ENCODE peak calls at places on chromosomes 3 and 15, in ten cellular contexts. E, Z, M, S, O, K, Y, R, D and L are unnamed samples.

GRCh38 chr15:101240364-101240763 is 11.5 kb downstream of the CHSY1 start:
- DNase-seq in E (peak), Z (no peak), M (no peak), S (no peak), O (no peak), K (no peak), Y (no peak), R (no peak), D (no peak), L (no peak)

GRCh38 chr3:2741520-2741919 is 368.7 kb downstream of the IL5RA start:
- DNase-seq in E (peak), Z (no peak), M (no peak), S (no peak), O (no peak), K (no peak), Y (no peak), R (no peak), D (no peak), L (no peak)

GRCh38 chr3:106381265-106381942 is 512.6 kb upstream of the CBLB start:
- DNase-seq in E (no peak), Z (no peak), M (no peak), S (no peak), O (no peak), K (no peak), Y (no peak), R (no peak), D (no peak), L (no peak)

GRCh38 chr3:13140596-13140995 is 67.4 kb upstream of the IQSEC1 start:
- DNase-seq in E (no peak), Z (no peak), M (no peak), S (no peak), O (no peak), K (no peak), Y (no peak), R (no peak), D (no peak), L (no peak)

GRCh38 chr3:85259748-85260147 is 301.0 kb downstream of the CADM2 start:
- DNase-seq in E (no peak), Z (no peak), M (no peak), S (no peak), O (no peak), K (no peak), Y (no peak), R (no peak), D (no peak), L (no peak)

GRCh38 chr3:49279376-49279775 is 2.3 kb upstream of the C3orf62 start:
- DNase-seq in E (no peak), Z (no peak), M (no peak), S (no peak), O (no peak), K (no peak), Y (peak), R (no peak), D (no peak), L (peak)

GRCh38 chr15:33612721-33613304 is 302.0 kb downstream of the RYR3 start:
- DNase-seq in E (no peak), Z (no peak), M (no peak), S (no peak), O (no peak), K (no peak), Y (no peak), R (no peak), D (no peak), L (no peak)

GRCh38 chr15:83057002-83057401 is 10.1 kb downstream of the BTBD1 start:
- DNase-seq in E (no peak), Z (no peak), M (no peak), S (no peak), O (no peak), K (no peak), Y (no peak), R (no peak), D (no peak), L (no peak)

GRCh38 chr3:18098960-18099587 is 326.1 kb downstream of the SATB1 start:
- DNase-seq in E (no peak), Z (no peak), M (no peak), S (no peak), O (peak), K (no peak), Y (no peak), R (peak), D (no peak), L (peak)

GRCh38 chr3:60445416-60445815 is 805.8 kb downstream of the FHIT start:
- DNase-seq in E (no peak), Z (no peak), M (no peak), S (no peak), O (no peak), K (no peak), Y (no peak), R (no peak), D (no peak), L (no peak)

GRCh38 chr15:58241872-58242271 is 103.7 kb downstream of the AQP9 start:
- DNase-seq in E (no peak), Z (no peak), M (no peak), S (no peak), O (no peak), K (no peak), Y (no peak), R (no peak), D (no peak), L (peak)

GRCh38 chr3:194488007-194488742 is 1.4 kb upstream of the ATP13A3 start:
- DNase-seq in E (no peak), Z (no peak), M (peak), S (no peak), O (no peak), K (no peak), Y (no peak), R (no peak), D (no peak), L (no peak)

GRCh38 chr3:102447272-102447671 is 12.5 kb downstream of the ZPLD1 start:
- DNase-seq in E (no peak), Z (no peak), M (no peak), S (no peak), O (no peak), K (no peak), Y (no peak), R (no peak), D (no peak), L (no peak)

GRCh38 chr3:42229942-42230688 is 35.9 kb downstream of the CCK start:
- DNase-seq in E (no peak), Z (no peak), M (peak), S (no peak), O (peak), K (peak), Y (peak), R (peak), D (no peak), L (peak)

GRCh38 chr3:142915636-142916035 is 26.8 kb upstream of the PCOLCE2 start:
- DNase-seq in E (no peak), Z (no peak), M (no peak), S (no peak), O (no peak), K (no peak), Y (no peak), R (no peak), D (no peak), L (no peak)

GRCh38 chr15:72566973-72567372 is 87.5 kb upstream of the GOLGA6B start:
- DNase-seq in E (no peak), Z (no peak), M (no peak), S (no peak), O (no peak), K (no peak), Y (no peak), R (no peak), D (no peak), L (no peak)

GRCh38 chr15:91948001-91948608 is 94.6 kb downstream of the SLCO3A1 start:
- DNase-seq in E (no peak), Z (no peak), M (no peak), S (no peak), O (peak), K (no peak), Y (no peak), R (no peak), D (peak), L (peak)

GRCh38 chr3:10354373-10355015 is 33.6 kb upstream of the SEC13 start:
- DNase-seq in E (no peak), Z (no peak), M (no peak), S (no peak), O (no peak), K (no peak), Y (no peak), R (no peak), D (no peak), L (no peak)

GRCh38 chr15:25863067-25863967 is at the start of gene ATP10A:
- DNase-seq in E (peak), Z (peak), M (no peak), S (no peak), O (peak), K (peak), Y (peak), R (peak), D (peak), L (peak)

GRCh38 chr3:197031315-197032285 is 2.0 kb upstream of the MELTF start:
- DNase-seq in E (peak), Z (no peak), M (peak), S (no peak), O (peak), K (no peak), Y (peak), R (peak), D (no peak), L (peak)

GRCh38 chr15:36106640-36107335 is 472.6 kb upstream of the CDIN1 start:
- DNase-seq in E (no peak), Z (no peak), M (no peak), S (no peak), O (no peak), K (no peak), Y (no peak), R (peak), D (no peak), L (no peak)

GRCh38 chr3:49471856-49472495 is 1.9 kb downstream of the DAG1 start:
- DNase-seq in E (no peak), Z (no peak), M (peak), S (no peak), O (no peak), K (no peak), Y (no peak), R (no peak), D (no peak), L (no peak)

GRCh38 chr15:91887921-91888373 is 34.4 kb downstream of the SLCO3A1 start:
- DNase-seq in E (no peak), Z (no peak), M (no peak), S (no peak), O (peak), K (no peak), Y (no peak), R (no peak), D (no peak), L (no peak)

GRCh38 chr3:196903740-196904139 is 36.0 kb downstream of the SENP5 start:
- DNase-seq in E (no peak), Z (no peak), M (no peak), S (no peak), O (no peak), K (no peak), Y (no peak), R (no peak), D (no peak), L (no peak)

GRCh38 chr15:68112711-68113110 is 58.6 kb downstream of the PIAS1 start:
- DNase-seq in E (no peak), Z (no peak), M (no peak), S (no peak), O (no peak), K (no peak), Y (no peak), R (no peak), D (no peak), L (no peak)

GRCh38 chr3:133377396-133377795 is 22.5 kb upstream of the BFSP2 start:
- DNase-seq in E (no peak), Z (no peak), M (peak), S (no peak), O (peak), K (peak), Y (no peak), R (peak), D (no peak), L (peak)

GRCh38 chr3:133376805-133377204 is 23.1 kb upstream of the BFSP2 start:
- DNase-seq in E (no peak), Z (no peak), M (no peak), S (no peak), O (no peak), K (no peak), Y (no peak), R (peak), D (peak), L (no peak)

GRCh38 chr3:133371676-133372075 is 28.2 kb upstream of the BFSP2 start:
- DNase-seq in E (no peak), Z (no peak), M (no peak), S (no peak), O (no peak), K (no peak), Y (no peak), R (no peak), D (no peak), L (no peak)

GRCh38 chr3:133371181-133371580 is 28.7 kb upstream of the BFSP2 start:
- DNase-seq in E (no peak), Z (no peak), M (no peak), S (no peak), O (no peak), K (no peak), Y (no peak), R (no peak), D (no peak), L (no peak)

DNA sequence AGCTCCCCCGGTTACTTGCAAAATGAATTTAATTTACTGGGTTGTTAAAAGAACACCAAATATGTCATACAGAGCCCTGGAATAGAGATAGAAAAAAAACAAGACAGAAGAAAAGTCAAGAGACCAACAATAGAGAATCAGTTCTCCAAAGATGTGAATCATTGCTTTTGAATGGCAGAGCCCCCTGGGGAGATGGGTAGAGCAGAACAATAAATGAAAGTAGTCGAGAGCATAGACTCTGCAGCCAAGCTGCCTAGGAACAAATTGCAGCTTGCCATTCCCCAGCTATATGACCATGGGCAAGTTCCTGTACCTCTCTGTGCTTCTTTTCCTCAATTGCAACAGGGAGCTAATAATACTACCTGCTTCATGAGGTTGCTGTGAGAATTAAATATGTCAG is 25.1 kb upstream of the BFSP2 start:
- DNase-seq in E (no peak), Z (no peak), M (no peak), S (no peak), O (peak), K (no peak), Y (no peak), R (peak), D (no peak), L (no peak)
- TF ChIP-seq CTCF in E (no peak), Z (no peak), M (no peak), S (no peak), O (peak), K (no peak), Y (no peak), R (no peak), D (no peak), L (no peak)

GRCh38 chr15:66429117-66429516 is 42.4 kb downstream of the MAP2K1 start:
- DNase-seq in E (no peak), Z (no peak), M (no peak), S (no peak), O (no peak), K (no peak), Y (no peak), R (no peak), D (no peak), L (no peak)

GRCh38 chr15:66422347-66422746 is 35.6 kb downstream of the MAP2K1 start:
- DNase-seq in E (no peak), Z (no peak), M (no peak), S (no peak), O (no peak), K (no peak), Y (no peak), R (no peak), D (no peak), L (no peak)

GRCh38 chr15:66423149-66423548 is 36.4 kb downstream of the MAP2K1 start:
- DNase-seq in E (no peak), Z (no peak), M (no peak), S (no peak), O (no peak), K (no peak), Y (no peak), R (no peak), D (no peak), L (no peak)

GRCh38 chr15:66425837-66426236 is 39.1 kb downstream of the MAP2K1 start:
- DNase-seq in E (no peak), Z (no peak), M (no peak), S (no peak), O (no peak), K (no peak), Y (no peak), R (no peak), D (no peak), L (no peak)

GRCh38 chr15:66424963-66425612 is 38.4 kb downstream of the MAP2K1 start:
- DNase-seq in E (no peak), Z (no peak), M (no peak), S (peak), O (no peak), K (no peak), Y (no peak), R (no peak), D (no peak), L (no peak)
- TF ChIP-seq CTCF in E (no peak), Z (no peak), M (no peak), S (no peak), O (no peak), K (no peak), Y (no peak), R (no peak), D (no peak), L (no peak)

GRCh38 chr3:140159646-140160045 is 224.7 kb downstream of the CLSTN2 start:
- DNase-seq in E (no peak), Z (no peak), M (no peak), S (no peak), O (no peak), K (no peak), Y (no peak), R (no peak), D (no peak), L (no peak)

GRCh38 chr3:140164922-140165590 is 230.1 kb downstream of the CLSTN2 start:
- DNase-seq in E (no peak), Z (no peak), M (no peak), S (no peak), O (no peak), K (no peak), Y (no peak), R (peak), D (no peak), L (no peak)

GRCh38 chr3:140164156-140164555 is 229.2 kb downstream of the CLSTN2 start:
- DNase-seq in E (no peak), Z (no peak), M (no peak), S (no peak), O (no peak), K (no peak), Y (no peak), R (no peak), D (no peak), L (no peak)

GRCh38 chr3:140163159-140163763 is 228.3 kb downstream of the CLSTN2 start:
- DNase-seq in E (no peak), Z (no peak), M (no peak), S (no peak), O (no peak), K (no peak), Y (no peak), R (no peak), D (no peak), L (no peak)

DNA sequence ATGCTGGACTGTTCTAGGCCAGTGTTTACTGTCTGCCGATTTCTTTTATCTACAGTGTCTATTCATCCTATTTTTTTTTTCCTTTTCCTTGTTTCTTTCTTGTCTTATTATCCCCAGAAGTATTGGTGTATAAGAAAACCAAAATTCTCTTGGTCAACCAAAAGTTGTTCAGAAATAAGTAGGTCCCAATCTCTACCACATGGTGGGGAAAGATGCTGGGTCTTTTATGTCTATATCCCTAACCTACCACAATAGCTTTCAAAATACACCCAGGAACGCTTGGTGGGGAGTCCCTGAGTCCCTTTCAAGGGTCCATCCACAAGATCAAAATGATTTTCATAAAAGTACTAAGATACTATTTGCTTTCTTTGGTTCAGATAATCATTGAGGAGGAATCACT is 225.6 kb downstream of the CLSTN2 start:
- DNase-seq in E (no peak), Z (no peak), M (no peak), S (no peak), O (no peak), K (no peak), Y (no peak), R (no peak), D (no peak), L (no peak)
- TF ChIP-seq CTCF in E (no peak), Z (no peak), M (no peak), S (no peak), O (peak), K (no peak), Y (no peak), R (no peak), D (no peak), L (no peak)

DNA sequence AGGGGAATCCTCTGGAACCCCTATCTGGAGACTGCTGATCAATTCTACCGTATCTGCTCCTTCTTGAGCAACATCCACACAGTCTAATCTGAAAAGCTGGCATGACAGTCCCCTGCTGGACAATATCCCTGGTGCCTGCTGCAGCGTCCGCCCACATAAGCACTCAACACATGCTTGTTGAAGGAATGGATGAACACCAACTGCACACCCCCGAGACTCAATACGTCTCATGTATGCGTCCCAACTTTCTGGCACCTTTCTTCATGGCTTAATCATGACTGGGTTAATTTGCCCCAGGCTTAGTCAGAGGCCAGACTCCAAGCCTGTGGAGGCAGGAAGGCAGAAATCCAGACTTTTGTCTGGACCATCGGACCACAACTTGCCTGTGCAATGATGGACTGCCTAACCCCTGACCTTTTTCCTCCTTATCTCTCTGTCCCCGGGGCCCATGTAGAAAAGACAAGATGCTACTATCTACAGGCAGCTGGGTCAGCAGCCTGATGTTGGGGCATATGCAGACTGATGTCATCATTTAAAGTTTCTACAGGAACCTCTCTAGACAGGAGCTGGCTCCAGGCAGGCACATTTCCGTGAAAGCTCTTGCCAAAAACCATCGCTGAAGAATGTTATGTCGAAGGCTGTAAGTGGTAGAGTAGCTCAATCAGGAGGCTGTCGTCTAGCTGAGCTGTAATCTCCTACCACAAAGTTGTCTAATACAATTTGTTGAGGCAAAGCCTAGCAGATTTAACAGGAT is 114.1 kb upstream of the TPM1 start:
- DNase-seq in E (no peak), Z (no peak), M (peak), S (no peak), O (peak), K (no peak), Y (no peak), R (peak), D (no peak), L (peak)
- TF ChIP-seq CTCF in E (no peak), Z (peak), M (no peak), S (no peak), O (peak), K (no peak), Y (no peak), R (peak), D (no peak), L (peak)

GRCh38 chr15:45573961-45574629 is 13.1 kb upstream of the BLOC1S6 start:
- DNase-seq in E (no peak), Z (peak), M (peak), S (no peak), O (no peak), K (peak), Y (peak), R (no peak), D (peak), L (no peak)
- TF ChIP-seq CTCF in E (no peak), Z (peak), M (peak), S (no peak), O (peak), K (peak), Y (no peak), R (peak), D (peak), L (peak)

GRCh38 chr3:46603461-46604062 is 8.8 kb upstream of the FAM240A start:
- DNase-seq in E (no peak), Z (no peak), M (no peak), S (no peak), O (no peak), K (no peak), Y (no peak), R (no peak), D (no peak), L (no peak)

GRCh38 chr3:46609074-46609735 is 3.1 kb upstream of the FAM240A start:
- DNase-seq in E (no peak), Z (no peak), M (no peak), S (no peak), O (no peak), K (no peak), Y (no peak), R (no peak), D (no peak), L (no peak)

GRCh38 chr3:46609944-46610722 is 2.2 kb upstream of the FAM240A start:
- DNase-seq in E (no peak), Z (no peak), M (no peak), S (no peak), O (no peak), K (no peak), Y (no peak), R (no peak), D (no peak), L (no peak)

GRCh38 chr3:46604127-46604526 is 8.2 kb upstream of the FAM240A start:
- DNase-seq in E (no peak), Z (no peak), M (no peak), S (no peak), O (no peak), K (no peak), Y (no peak), R (no peak), D (no peak), L (no peak)

GRCh38 chr3:46607603-46608028 is 4.7 kb upstream of the FAM240A start:
- DNase-seq in E (no peak), Z (no peak), M (peak), S (no peak), O (peak), K (peak), Y (no peak), R (no peak), D (peak), L (no peak)
- TF ChIP-seq CTCF in E (no peak), Z (peak), M (peak), S (no peak), O (peak), K (peak), Y (no peak), R (peak), D (peak), L (no peak)